ENCODE peak calls at places on chromosomes 16 and 17, in five cellular contexts. W, F, N, K and T are unnamed samples.

GRCh38 chr17:2694381-2695242 is 17.0 kb downstream of the CLUH start:
- DNase-seq in W (no peak), F (no peak), N (peak; percentile 58), K (peak; percentile 32), T (no peak)

GRCh38 chr17:46983782-46984181 is 4.7 kb upstream of the RPRML start:
- DNase-seq in W (no peak), F (no peak), N (no peak), K (no peak), T (no peak)

GRCh38 chr17:28274591-28275265 is 44.3 kb upstream of the TMEM97 start:
- DNase-seq in W (no peak), F (no peak), N (no peak), K (no peak), T (no peak)

GRCh38 chr16:65936096-65936495 is 430.4 kb upstream of the CDH5 start:
- DNase-seq in W (peak; percentile 40), F (no peak), N (no peak), K (no peak), T (no peak)

GRCh38 chr16:24022797-24023196 is 187.0 kb downstream of the PRKCB start:
- DNase-seq in W (no peak), F (no peak), N (no peak), K (no peak), T (no peak)

GRCh38 chr17:78374631-78375274 is 3.7 kb upstream of the PGS1 start:
- DNase-seq in W (peak; percentile 90), F (peak; percentile 95), N (no peak), K (no peak), T (no peak)

GRCh38 chr16:89352091-89352681 is 134.7 kb downstream of the ZNF778 start:
- DNase-seq in W (no peak), F (no peak), N (peak; percentile 54), K (no peak), T (no peak)

GRCh38 chr17:55527520-55528118 is 16.4 kb upstream of the SMIM36 start:
- DNase-seq in W (peak; percentile 65), F (peak; percentile 71), N (no peak), K (no peak), T (peak; percentile 46)

GRCh38 chr17:76996741-76997694 is 128.8 kb downstream of the MGAT5B start:
- DNase-seq in W (no peak), F (no peak), N (no peak), K (no peak), T (no peak)

GRCh38 chr17:33201255-33201654 is 91.8 kb downstream of the ASIC2 start:
- DNase-seq in W (no peak), F (no peak), N (no peak), K (no peak), T (no peak)

GRCh38 chr16:56145369-56145768 is 45.9 kb upstream of the GNAO1 start:
- DNase-seq in W (no peak), F (no peak), N (no peak), K (no peak), T (no peak)

GRCh38 chr16:25966172-25967097 is 274.7 kb downstream of the HS3ST4 start:
- DNase-seq in W (no peak), F (no peak), N (no peak), K (no peak), T (no peak)

GRCh38 chr17:9306086-9306485 is 269.5 kb downstream of the STX8 start:
- DNase-seq in W (peak; percentile 24), F (no peak), N (no peak), K (no peak), T (no peak)

GRCh38 chr17:59154721-59155438 is at the start of gene SKA2:
- DNase-seq in W (no peak), F (no peak), N (peak; percentile 89), K (peak; percentile 98), T (no peak)

GRCh38 chr17:14784997-14785696 is 480.0 kb downstream of the PMP22 start:
- DNase-seq in W (no peak), F (no peak), N (no peak), K (no peak), T (no peak)

GRCh38 chr17:49454050-49454449 is 39.4 kb upstream of the PHB1 start:
- DNase-seq in W (peak; percentile 29), F (no peak), N (no peak), K (peak; percentile 64), T (no peak)

GRCh38 chr17:7582401-7583252 is 1.0 kb upstream of the MPDU1 start:
- DNase-seq in W (no peak), F (no peak), N (no peak), K (no peak), T (no peak)

GRCh38 chr16:49021136-49021535 is 260.5 kb downstream of the CBLN1 start:
- DNase-seq in W (peak; percentile 7), F (no peak), N (no peak), K (no peak), T (no peak)

GRCh38 chr16:81515281-81515680 is 70.7 kb downstream of the CMIP start:
- DNase-seq in W (no peak), F (no peak), N (peak; percentile 35), K (no peak), T (no peak)

GRCh38 chr17:29179232-29180036 is 764 bp downstream of the MYO18A start:
- DNase-seq in W (no peak), F (peak; percentile 24), N (peak; percentile 84), K (no peak), T (no peak)

GRCh38 chr16:25395528-25395927 is 137.9 kb upstream of the ZKSCAN2 start:
- DNase-seq in W (no peak), F (no peak), N (no peak), K (no peak), T (no peak)

GRCh38 chr17:1222321-1222720 is 42.5 kb upstream of the ABR start:
- DNase-seq in W (no peak), F (no peak), N (no peak), K (no peak), T (no peak)

GRCh38 chr16:66286527-66286926 is 80.0 kb upstream of the CDH5 start:
- DNase-seq in W (no peak), F (no peak), N (peak; percentile 12), K (no peak), T (no peak)

GRCh38 chr17:5500804-5501391 is 14.5 kb downstream of the MIS12 start:
- DNase-seq in W (peak; percentile 94), F (peak; percentile 85), N (peak; percentile 76), K (peak; percentile 91), T (no peak)

GRCh38 chr16:66605177-66605999 is 884 bp downstream of the CMTM3 start:
- DNase-seq in W (peak; percentile 34), F (peak; percentile 48), N (peak; percentile 71), K (no peak), T (no peak)

GRCh38 chr16:85390511-85391174 is 222.5 kb upstream of the GSE1 start:
- DNase-seq in W (peak; percentile 95), F (no peak), N (peak; percentile 64), K (peak; percentile 38), T (peak; percentile 50)

GRCh38 chr17:3959921-3960601 is 4.2 kb downstream of the ATP2A3 start:
- DNase-seq in W (no peak), F (no peak), N (no peak), K (no peak), T (no peak)

GRCh38 chr17:77385750-77386501 is 245.2 kb downstream of the SEC14L1 start:
- DNase-seq in W (no peak), F (peak; percentile 25), N (no peak), K (no peak), T (no peak)

GRCh38 chr17:41972571-41973411 is 6.2 kb downstream of the CNP start:
- DNase-seq in W (no peak), F (no peak), N (peak; percentile 77), K (peak; percentile 46), T (peak; percentile 96)

GRCh38 chr16:87528690-87529579 is 36.1 kb upstream of the ZCCHC14 start:
- DNase-seq in W (no peak), F (no peak), N (no peak), K (no peak), T (no peak)

GRCh38 chr16:54633943-54634362 is 296.7 kb upstream of the IRX5 start:
- DNase-seq in W (no peak), F (peak; percentile 21), N (no peak), K (no peak), T (no peak)

GRCh38 chr16:10895053-10895946 is 18.3 kb downstream of the CIITA start:
- DNase-seq in W (peak; percentile 38), F (peak; percentile 22), N (no peak), K (no peak), T (no peak)

GRCh38 chr16:17691621-17692231 is 221.0 kb upstream of the XYLT1 start:
- DNase-seq in W (no peak), F (no peak), N (no peak), K (no peak), T (no peak)

GRCh38 chr17:66406701-66407644 is 104.6 kb downstream of the PRKCA start:
- DNase-seq in W (no peak), F (no peak), N (no peak), K (no peak), T (no peak)

GRCh38 chr17:32859857-32860525 is 16.9 kb downstream of the MYO1D start:
- DNase-seq in W (no peak), F (no peak), N (no peak), K (no peak), T (no peak)

GRCh38 chr16:77117687-77118086 is 73.3 kb upstream of the MON1B start:
- DNase-seq in W (no peak), F (no peak), N (no peak), K (no peak), T (no peak)

GRCh38 chr17:63881935-63882601 is at the start of gene GH2:
- DNase-seq in W (peak; percentile 34), F (peak; percentile 39), N (peak; percentile 62), K (no peak), T (no peak)

GRCh38 chr17:31724026-31724425 is 135.0 kb downstream of the COPRS start:
- DNase-seq in W (peak; percentile 75), F (peak; percentile 74), N (no peak), K (no peak), T (no peak)

GRCh38 chr17:1237471-1237870 is 32.8 kb upstream of the BHLHA9 start:
- DNase-seq in W (no peak), F (no peak), N (no peak), K (no peak), T (no peak)

GRCh38 chr17:78798695-78799559 is 16.9 kb upstream of the CYTH1 start:
- DNase-seq in W (peak; percentile 13), F (peak; percentile 28), N (no peak), K (no peak), T (no peak)

GRCh38 chr17:81188491-81188840 is 22.4 kb upstream of the AATK start:
- DNase-seq in W (no peak), F (no peak), N (no peak), K (no peak), T (no peak)
- H3K4me3 ChIP-seq in W (no peak overlapping the region), F (no peak overlapping the region), N (no peak overlapping the region), K (no peak overlapping the region), T (no peak overlapping the region)

GRCh38 chr17:43337684-43338428 is 60.9 kb upstream of the ARL4D start:
- DNase-seq in W (no peak), F (no peak), N (no peak), K (no peak), T (peak; percentile 90)
- TF ChIP-seq CTCF in W (no peak), F (no peak), N (no peak), K (no peak), T (no peak)

GRCh38 chr16:73047221-73047535 is 750 bp downstream of the ZFHX3 start:
- DNase-seq in W (peak; percentile 57), F (no peak), N (no peak), K (no peak), T (no peak)
- H3K4me3 ChIP-seq in W (peak overlapping the region; percentile 53), F (no peak overlapping the region), N (peak overlapping the region; percentile 89), K (peak overlapping the region; percentile 76), T (peak overlapping the region; percentile 64)

GRCh38 chr16:1538804-1539520 is 5.5 kb downstream of the TMEM204 start:
- DNase-seq in W (no peak), F (no peak), N (no peak), K (no peak), T (no peak)
- TF ChIP-seq CTCF in W (no peak), F (no peak), N (no peak), K (no peak), T (peak; percentile 5)